ENCODE peak calls at places on chromosome 2, in five cellular contexts. T is HepG2, M is neural progenitor cell, E is astrocyte, I is neuronal stem cell. P is an unnamed sample.

GRCh38 chr2:157747695-157748370 is 119.2 kb upstream of the ACVR1C start:
- DNase-seq in T (no peak), M (peak), E (peak), I (no peak), P (no peak)

GRCh38 chr2:88603146-88603545 is 24.1 kb downstream of the EIF2AK3 start:
- DNase-seq in T (no peak), M (no peak), E (peak), I (no peak), P (no peak)

GRCh38 chr2:176699098-176699497 is 429.9 kb downstream of the MTX2 start:
- DNase-seq in T (no peak), M (no peak), E (no peak), I (no peak), P (no peak)

GRCh38 chr2:144244938-144245337 is 275.0 kb downstream of the ZEB2 start:
- DNase-seq in T (no peak), M (no peak), E (no peak), I (no peak), P (no peak)

GRCh38 chr2:223537669-223538601 is 64.2 kb downstream of the SCG2 start:
- DNase-seq in T (peak), M (no peak), E (peak), I (no peak), P (no peak)

GRCh38 chr2:207815254-207815653 is 45.5 kb upstream of the FZD5 start:
- DNase-seq in T (peak), M (no peak), E (no peak), I (no peak), P (no peak)

GRCh38 chr2:18684202-18685040 is 95.1 kb upstream of the NT5C1B start:
- DNase-seq in T (no peak), M (no peak), E (peak), I (no peak), P (no peak)

GRCh38 chr2:63041592-63041991 is 9.0 kb upstream of the OTX1 start:
- DNase-seq in T (no peak), M (no peak), E (no peak), I (no peak), P (no peak)

GRCh38 chr2:39781697-39782096 is 2.6 kb upstream of the THUMPD2 start:
- DNase-seq in T (no peak), M (no peak), E (no peak), I (no peak), P (no peak)

GRCh38 chr2:43127208-43127940 is 99.0 kb downstream of the ZFP36L2 start:
- DNase-seq in T (peak), M (peak), E (no peak), I (no peak), P (peak)
- H3K9ac ChIP-seq in T (no peak), M (no peak), E (no peak), I (no peak), P (peak)

GRCh38 chr2:47235127-47235526 is 80.0 kb upstream of the STPG4 start:
- DNase-seq in T (no peak), M (no peak), E (no peak), I (no peak), P (no peak)
- H2AFZ ChIP-seq in T (no peak), M (no peak), E (no peak), I (no peak), P (no peak)

DNA sequence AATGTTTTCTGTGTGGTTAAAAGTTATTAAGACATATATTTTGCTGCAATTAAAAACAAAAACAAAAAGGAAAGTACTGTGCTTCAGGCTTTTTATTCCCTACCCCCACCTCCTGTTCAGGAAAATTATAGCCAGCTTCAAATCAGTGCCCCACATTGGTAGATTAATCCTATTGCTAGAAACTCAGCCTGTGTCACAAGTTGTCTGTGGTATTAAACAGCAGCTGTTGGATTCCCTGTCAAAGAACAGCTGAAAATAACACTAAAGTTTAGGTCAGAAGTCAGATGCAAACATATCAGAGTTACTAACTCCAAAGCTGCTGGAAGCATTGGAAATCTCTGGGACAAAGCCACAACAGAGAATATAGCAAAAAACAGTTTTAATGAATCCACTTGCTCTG is 798 bp upstream of the CCDC141 start:
- DNase-seq in T (no peak), M (no peak), E (no peak), I (no peak), P (no peak)
- H3K9ac ChIP-seq in T (no peak), M (no peak), E (no peak), I (no peak), P (no peak)

DNA sequence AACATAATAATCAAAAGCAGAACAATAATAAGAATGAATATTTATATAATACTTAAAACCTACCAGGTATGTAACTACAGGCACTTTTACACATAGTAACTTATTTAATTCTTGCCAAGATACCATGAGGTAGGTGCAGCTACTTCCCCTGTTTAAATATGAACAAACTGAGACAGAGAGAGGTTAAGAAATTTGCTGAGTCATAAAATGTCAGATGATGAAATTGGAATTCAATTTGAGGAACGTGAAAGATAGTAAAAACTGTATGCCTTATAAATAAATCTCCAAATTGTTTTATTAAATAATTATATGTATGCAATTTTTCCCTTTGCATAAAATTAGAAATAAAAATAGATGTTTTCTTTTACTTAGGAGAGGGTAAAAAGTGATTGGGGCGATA is 1103.3 kb upstream of the NRXN1 start:
- DNase-seq in T (no peak), M (no peak), E (no peak), I (no peak), P (no peak)
- H2AFZ ChIP-seq in T (no peak), M (no peak), E (no peak), I (no peak), P (no peak)

GRCh38 chr2:235009081-235009480 is 57.3 kb downstream of the SH3BP4 start:
- DNase-seq in T (no peak), M (no peak), E (no peak), I (no peak), P (no peak)
- H3K9ac ChIP-seq in T (no peak), M (no peak), E (no peak), I (no peak), P (no peak)